ENCODE peak calls at places on chromosomes 16 and 17, in four cellular contexts. H, T, F and E are unnamed samples.
A peak's percentile ranks its signal among the peaks of the same experiment; 100 is the strongest.

GRCh38 chr16:78444-79145 is 570 bp downstream of the MPG start:
- DNase-seq in F (no peak), H (no peak), T (no peak), E (no peak)

GRCh38 chr16:58464047-58464915 is 35.7 kb upstream of the NDRG4 start:
- DNase-seq in H (no peak), T (peak; percentile 72), F (no peak), E (no peak)

GRCh38 chr17:57570740-57571344 is 174.3 kb downstream of the CCDC182 start:
- DNase-seq in T (no peak), H (no peak), F (no peak), E (no peak)

GRCh38 chr17:17156511-17156910 is 49.6 kb downstream of the PLD6 start:
- DNase-seq in H (no peak), F (no peak), T (no peak), E (no peak)

GRCh38 chr16:3776316-3776715 is 59.0 kb upstream of the TRAP1 start:
- DNase-seq in H (no peak), T (no peak), F (no peak), E (no peak)

GRCh38 chr16:19674485-19674884 is 43.5 kb downstream of the KNOP1 start:
- DNase-seq in H (no peak), T (no peak), F (no peak), E (no peak)

GRCh38 chr16:70470927-70471341 is 16.5 kb downstream of the FCSK start:
- DNase-seq in T (peak; percentile 74), F (no peak), H (peak; percentile 61), E (no peak)

GRCh38 chr16:10318798-10319500 is 66.9 kb upstream of the ATF7IP2 start:
- DNase-seq in T (no peak), H (peak; percentile 89), F (no peak), E (no peak)

GRCh38 chr16:9797306-9797705 is 384.9 kb downstream of the GRIN2A start:
- DNase-seq in F (no peak), T (no peak), H (peak; percentile 13), E (no peak)

GRCh38 chr17:14316131-14316854 is 15.4 kb downstream of the HS3ST3B1 start:
- DNase-seq in H (peak; percentile 71), F (no peak), T (no peak), E (no peak)

GRCh38 chr17:67452681-67453554 is 75.8 kb downstream of the PITPNC1 start:
- DNase-seq in T (no peak), H (no peak), F (peak; percentile 42), E (no peak)

GRCh38 chr17:70989301-70989700 is 820.0 kb downstream of the KCNJ2 start:
- DNase-seq in T (no peak), F (no peak), H (no peak), E (no peak)

GRCh38 chr16:20504418-20504817 is 53.1 kb downstream of the ACSM2A start:
- DNase-seq in T (no peak), H (no peak), F (no peak), E (no peak)

GRCh38 chr16:57253410-57253927 is 8.4 kb downstream of the ARL2BP start:
- DNase-seq in H (peak; percentile 34), F (no peak), T (no peak), E (no peak)

GRCh38 chr17:4304417-4305027 is 40.7 kb upstream of the ANKFY1 start:
- DNase-seq in T (no peak), F (no peak), H (peak; percentile 41), E (no peak)

GRCh38 chr17:63356275-63356905 is 89.7 kb downstream of the CYB561 start:
- DNase-seq in T (no peak), F (no peak), H (no peak), E (no peak)

GRCh38 chr16:85780281-85780680 is 19.1 kb downstream of the EMC8 start:
- DNase-seq in F (no peak), T (no peak), H (no peak), E (no peak)

GRCh38 chr17:34761646-34762045 is 182.3 kb downstream of the TMEM132E start:
- DNase-seq in H (no peak), F (no peak), T (no peak), E (no peak)

GRCh38 chr16:3066440-3066748 is 954 bp downstream of the IL32 start:
- DNase-seq in F (no peak), T (no peak), H (no peak), E (no peak)

GRCh38 chr16:10609410-10609774 is 29.0 kb upstream of the EMP2 start:
- DNase-seq in H (no peak), T (no peak), F (no peak), E (no peak)

GRCh38 chr16:4537376-4538066 is 1.1 kb downstream of the CDIP1 start:
- DNase-seq in H (no peak), T (peak; percentile 75), F (no peak), E (no peak)

GRCh38 chr17:38741853-38742421 is 6.2 kb downstream of the PCGF2 start:
- DNase-seq in T (no peak), H (no peak), F (no peak), E (no peak)

GRCh38 chr17:57987582-57988300 is at the start of gene VEZF1:
- DNase-seq in F (no peak), T (no peak), H (peak; percentile 68), E (no peak)

GRCh38 chr16:70402916-70403659 is 35.8 kb downstream of the ST3GAL2 start:
- DNase-seq in T (no peak), H (peak; percentile 44), F (no peak), E (no peak)

GRCh38 chr17:46191332-46192210 is 1.7 kb downstream of the KANSL1 start:
- DNase-seq in T (no peak), H (peak; percentile 58), F (no peak), E (no peak)

GRCh38 chr17:29444589-29444988 is 54.4 kb downstream of the TAOK1 start:
- DNase-seq in F (no peak), T (no peak), H (no peak), E (no peak)

GRCh38 chr17:51764387-51764971 is 394.0 kb downstream of the CA10 start:
- DNase-seq in H (peak; percentile 60), F (peak; percentile 4), T (peak; percentile 61), E (peak; percentile 63)

GRCh38 chr16:17275076-17275732 is 195.6 kb downstream of the XYLT1 start:
- DNase-seq in F (no peak), H (peak; percentile 85), T (no peak), E (no peak)

GRCh38 chr17:67549787-67550186 is 167.9 kb upstream of the NOL11 start:
- DNase-seq in H (no peak), F (no peak), T (no peak), E (no peak)

GRCh38 chr17:27497696-27498095 is 41.4 kb downstream of the KSR1 start:
- DNase-seq in T (no peak), H (no peak), F (no peak), E (no peak)

GRCh38 chr17:79620207-79621038 is 9.6 kb upstream of the RBFOX3 start:
- DNase-seq in T (peak; percentile 46), F (no peak), H (no peak), E (no peak)

GRCh38 chr16:57061084-57061905 is 31.1 kb upstream of the CPNE2 start:
- DNase-seq in F (no peak), T (no peak), H (peak; percentile 37), E (no peak)

GRCh38 chr17:15963670-15964110 is 18.8 kb downstream of the ADORA2B start:
- DNase-seq in F (no peak), H (no peak), T (no peak), E (no peak)
- TF ChIP-seq SUZ12 in F (no peak), H (no peak), T (no peak), E (no peak)

GRCh38 chr16:69190046-69190588 is 3.2 kb downstream of the SNTB2 start:
- DNase-seq in T (no peak), H (no peak), F (no peak), E (no peak)

GRCh38 chr16:69191136-69191535 is 4.2 kb downstream of the SNTB2 start:
- DNase-seq in F (no peak), H (no peak), T (no peak), E (no peak)

GRCh38 chr16:69188716-69189115 is 1.8 kb downstream of the SNTB2 start:
- DNase-seq in F (no peak), T (no peak), H (no peak), E (peak; percentile 8)

GRCh38 chr16:69187891-69188451 is 1.0 kb downstream of the SNTB2 start:
- DNase-seq in F (no peak), H (peak; percentile 14), T (no peak), E (peak; percentile 11)

DNA sequence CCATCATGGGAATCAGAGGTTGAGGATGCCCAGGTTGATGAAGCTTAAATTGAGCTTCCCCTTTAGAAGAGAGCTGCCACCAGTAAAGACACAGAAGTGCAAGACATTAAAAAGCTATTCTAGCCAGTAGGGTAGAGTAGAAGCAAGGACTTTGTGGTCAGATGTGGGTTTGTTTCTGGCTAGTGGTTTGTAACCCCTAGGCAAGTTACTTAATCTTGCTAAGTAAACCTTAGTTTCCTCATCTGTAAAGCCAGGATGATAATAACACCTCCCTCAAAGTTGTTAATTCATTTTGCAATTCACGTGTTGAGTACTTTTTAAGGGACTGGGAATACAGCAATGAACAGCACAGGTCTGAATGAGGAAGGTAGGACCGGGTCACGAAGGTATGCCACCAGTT is 3.6 kb downstream of the SNTB2 start:
- DNase-seq in H (no peak), F (no peak), T (no peak), E (no peak)
- H3K4me3 ChIP-seq in H (no peak overlapping the region), F (peak overlapping the region; percentile 1), T (no peak overlapping the region), E (no peak overlapping the region)

GRCh38 chr16:31400191-31400590 is 7.1 kb downstream of the ITGAD start:
- DNase-seq in H (no peak), F (no peak), T (no peak), E (no peak)
- TF ChIP-seq ZNF274 in H (no peak), F (no peak), T (no peak), E (no peak)

GRCh38 chr16:46830902-46831647 is at the start of gene C16orf87:
- DNase-seq in T (peak; percentile 92), H (peak; percentile 89), F (peak; percentile 63), E (peak; percentile 85)

GRCh38 chr16:46828292-46828691 is 2.7 kb downstream of the C16orf87 start:
- DNase-seq in T (no peak), H (no peak), F (no peak), E (no peak)

GRCh38 chr16:46828943-46829342 is 2.0 kb downstream of the C16orf87 start:
- DNase-seq in F (no peak), H (no peak), T (no peak), E (no peak)

GRCh38 chr16:46832757-46833464 is 1.9 kb upstream of the C16orf87 start:
- DNase-seq in T (no peak), H (peak; percentile 66), F (no peak), E (no peak)

DNA sequence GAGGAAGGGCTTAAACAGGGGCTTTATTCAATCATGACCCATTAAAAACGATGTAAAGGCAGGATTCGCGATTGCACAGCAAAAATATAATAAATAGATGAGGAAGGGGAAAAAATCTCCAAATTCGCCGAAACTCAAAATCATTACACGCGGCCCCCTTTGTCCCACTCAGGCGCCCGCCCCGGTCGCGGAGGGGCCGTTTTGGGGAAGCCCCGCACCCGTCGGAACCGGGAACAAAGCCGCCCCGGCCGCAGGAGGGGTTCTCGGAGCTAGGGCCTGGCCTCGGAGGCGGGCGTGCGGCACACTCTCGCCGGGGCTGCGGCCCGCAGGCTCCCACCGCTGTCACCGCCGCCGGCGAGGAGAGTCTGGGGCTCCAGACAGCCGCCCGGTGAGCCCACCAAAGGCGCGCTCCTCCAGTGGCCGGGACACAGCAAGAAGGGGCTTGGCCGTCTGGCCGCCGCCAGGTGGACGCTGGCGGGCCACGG is 521 bp downstream of the C16orf87 start:
- DNase-seq in T (no peak), H (no peak), F (no peak), E (no peak)
- TF ChIP-seq SUZ12 in T (no peak), H (no peak), F (no peak), E (no peak)